ENCODE peak calls at places on chromosomes 7 and 10, in six cellular contexts. Z is breast epithelium, V is ovary, U is heart left ventricle, S is uterus, J is Peyer's patch. N is an unnamed sample.

GRCh38 chr7:139635521-139636240 is 112.2 kb downstream of the CLEC2L start:
- DNase-seq in V (no peak), J (no peak), S (no peak), U (no peak), Z (no peak), N (no peak)

GRCh38 chr7:148286150-148286549 is 304.4 kb upstream of the C7orf33 start:
- DNase-seq in U (no peak), V (no peak), Z (no peak), S (no peak), J (no peak), N (no peak)

GRCh38 chr10:74799840-74800239 is 26.6 kb upstream of the KAT6B start:
- DNase-seq in S (no peak), U (no peak), V (no peak), Z (no peak), J (no peak), N (no peak)

GRCh38 chr10:103616705-103617361 is 123.3 kb downstream of the NEURL1 start:
- DNase-seq in V (peak), U (peak), Z (no peak), S (peak), J (peak), N (no peak)

GRCh38 chr10:119478111-119479047 is 64.1 kb downstream of the RGS10 start:
- DNase-seq in V (no peak), J (peak), Z (no peak), S (no peak), U (no peak), N (no peak)

GRCh38 chr10:130652544-130652943 is 516.4 kb downstream of the GLRX3 start:
- DNase-seq in U (no peak), V (no peak), J (no peak), S (no peak), Z (no peak), N (no peak)

GRCh38 chr10:73889014-73889413 is 14.7 kb upstream of the CAMK2G start:
- DNase-seq in V (no peak), U (peak), Z (no peak), J (peak), S (peak), N (peak)

GRCh38 chr7:119929891-119930290 is 343.1 kb upstream of the KCND2 start:
- DNase-seq in V (no peak), J (no peak), S (no peak), U (no peak), Z (no peak), N (no peak)

GRCh38 chr7:11795231-11795630 is 36.8 kb downstream of the THSD7A start:
- DNase-seq in S (no peak), V (no peak), Z (no peak), J (no peak), U (no peak), N (no peak)

GRCh38 chr10:122507661-122508060 is 46.3 kb downstream of the HTRA1 start:
- DNase-seq in U (no peak), V (no peak), Z (no peak), S (no peak), J (no peak), N (no peak)

GRCh38 chr10:119251315-119251708 is 43.9 kb downstream of the GRK5 start:
- DNase-seq in U (peak), V (peak), S (peak), J (no peak), Z (no peak), N (no peak)

GRCh38 chr7:134885967-134886352 is 100.3 kb upstream of the AGBL3 start:
- DNase-seq in J (no peak), Z (no peak), S (no peak), V (no peak), U (no peak), N (no peak)

GRCh38 chr10:91681361-91682276 is 48.7 kb upstream of the PPP1R3C start:
- DNase-seq in J (no peak), V (no peak), S (no peak), U (peak), Z (no peak), N (no peak)

GRCh38 chr7:34165927-34166550 is 260.7 kb downstream of the BMPER start:
- DNase-seq in V (no peak), J (no peak), U (no peak), Z (no peak), S (no peak), N (peak)

GRCh38 chr7:22885824-22886255 is 63.2 kb upstream of the TOMM7 start:
- DNase-seq in U (no peak), Z (no peak), J (no peak), V (no peak), S (no peak), N (no peak)

GRCh38 chr10:955127-955819 is 23.8 kb upstream of the LARP4B start:
- DNase-seq in J (no peak), Z (no peak), V (no peak), S (no peak), U (no peak), N (no peak)

GRCh38 chr7:155299539-155300202 is 2.0 kb downstream of the INSIG1 start:
- DNase-seq in Z (no peak), V (no peak), U (no peak), S (no peak), J (no peak), N (no peak)

GRCh38 chr10:73588656-73589055 is 2.5 kb downstream of the USP54 start:
- DNase-seq in U (no peak), V (no peak), J (no peak), Z (no peak), S (no peak), N (no peak)

GRCh38 chr10:99912057-99912456 is 97.7 kb downstream of the DNMBP start:
- DNase-seq in Z (no peak), S (no peak), J (no peak), U (no peak), V (no peak), N (no peak)

GRCh38 chr10:128463991-128464755 is 337.9 kb upstream of the MKI67 start:
- DNase-seq in S (peak), U (no peak), Z (peak), V (peak), J (peak), N (no peak)

GRCh38 chr10:120347644-120348043 is 109.4 kb upstream of the PLPP4 start:
- DNase-seq in S (no peak), J (no peak), U (no peak), Z (no peak), V (no peak), N (no peak)

GRCh38 chr10:4033341-4033896 is 248.4 kb upstream of the KLF6 start:
- DNase-seq in Z (no peak), J (no peak), S (no peak), V (no peak), U (no peak), N (no peak)

GRCh38 chr10:96902762-96903358 is 70.8 kb downstream of the LCOR start:
- DNase-seq in U (no peak), Z (no peak), S (no peak), V (no peak), J (no peak), N (no peak)

GRCh38 chr10:34254596-34254995 is 560.5 kb downstream of the PARD3 start:
- DNase-seq in V (no peak), S (no peak), Z (no peak), J (no peak), U (no peak), N (peak)

GRCh38 chr7:148332191-148332590 is 258.4 kb upstream of the C7orf33 start:
- DNase-seq in S (no peak), U (no peak), V (no peak), Z (no peak), J (no peak), N (no peak)

GRCh38 chr7:116771640-116772039 is 90.7 kb upstream of the CAPZA2 start:
- DNase-seq in V (no peak), Z (no peak), S (no peak), J (peak), U (no peak), N (no peak)

GRCh38 chr10:17445400-17445998 is 8.9 kb downstream of the ST8SIA6 start:
- DNase-seq in Z (no peak), U (peak), J (no peak), V (no peak), S (no peak), N (no peak)

GRCh38 chr7:138886501-138886917 is 88.5 kb upstream of the ATP6V0A4 start:
- DNase-seq in S (no peak), U (no peak), J (no peak), Z (no peak), V (no peak), N (peak)

GRCh38 chr7:158209435-158209834 is 378.2 kb downstream of the PTPRN2 start:
- DNase-seq in J (no peak), S (no peak), Z (no peak), U (no peak), V (no peak), N (no peak)
- TF ChIP-seq POLR2A in J (no peak), S (no peak), Z (no peak), U (no peak), V (no peak), N (no peak)

DNA sequence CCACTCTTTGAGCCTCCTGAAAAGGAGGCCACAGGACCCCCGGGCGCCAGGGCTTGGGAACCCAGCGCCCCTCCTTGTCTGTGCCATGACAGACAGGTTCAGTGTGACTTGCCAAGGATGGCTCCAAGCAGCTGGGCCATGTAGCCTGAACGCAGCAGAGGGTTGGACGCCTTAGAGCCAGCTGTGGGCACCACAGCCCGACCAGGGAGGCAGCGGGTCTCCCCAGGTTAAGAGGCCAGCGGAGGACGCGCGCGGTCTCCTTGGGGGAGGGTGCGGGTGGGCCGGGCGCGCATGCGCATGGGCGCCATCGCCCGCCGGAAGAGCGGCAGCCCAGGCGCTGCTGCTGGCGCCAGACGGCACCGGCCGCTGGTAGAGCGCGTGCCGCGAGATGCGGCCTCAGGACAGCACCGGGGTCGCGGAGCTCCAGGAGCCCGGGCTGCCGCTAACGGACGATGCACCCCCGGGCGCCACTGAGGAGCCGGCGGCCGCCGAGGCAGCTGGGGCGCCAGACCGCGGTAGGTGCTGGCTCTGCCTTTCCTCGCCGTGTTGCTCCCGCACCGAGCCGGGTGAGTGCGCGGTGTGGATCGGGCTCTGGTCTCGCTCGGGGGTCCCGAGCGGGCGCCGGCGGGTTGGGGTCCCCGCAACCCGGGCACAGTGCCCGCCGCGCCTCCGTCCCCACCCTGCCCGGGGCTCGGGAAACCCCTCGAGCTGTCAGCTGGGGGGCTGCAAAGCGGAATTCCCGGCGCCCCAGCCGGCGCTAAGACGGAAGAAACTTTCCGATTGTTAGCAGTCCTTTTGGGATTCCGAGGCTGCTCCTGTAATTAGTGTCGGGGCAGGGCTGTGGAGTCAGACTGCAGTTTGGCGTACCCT is at the start of gene SLC35G1:
- DNase-seq in J (peak), V (peak), Z (no peak), S (peak), U (peak), N (peak)
- TF ChIP-seq POLR2A in J (peak), V (no peak), Z (no peak), S (no peak), U (peak), N (peak)

GRCh38 chr10:6275022-6275997 is 72.6 kb downstream of the PFKFB3 start:
- DNase-seq in V (peak), J (peak), S (peak), Z (peak), U (peak), N (peak)
- TF ChIP-seq POLR2A in V (no peak), J (no peak), S (no peak), Z (no peak), U (peak), N (peak)

DNA sequence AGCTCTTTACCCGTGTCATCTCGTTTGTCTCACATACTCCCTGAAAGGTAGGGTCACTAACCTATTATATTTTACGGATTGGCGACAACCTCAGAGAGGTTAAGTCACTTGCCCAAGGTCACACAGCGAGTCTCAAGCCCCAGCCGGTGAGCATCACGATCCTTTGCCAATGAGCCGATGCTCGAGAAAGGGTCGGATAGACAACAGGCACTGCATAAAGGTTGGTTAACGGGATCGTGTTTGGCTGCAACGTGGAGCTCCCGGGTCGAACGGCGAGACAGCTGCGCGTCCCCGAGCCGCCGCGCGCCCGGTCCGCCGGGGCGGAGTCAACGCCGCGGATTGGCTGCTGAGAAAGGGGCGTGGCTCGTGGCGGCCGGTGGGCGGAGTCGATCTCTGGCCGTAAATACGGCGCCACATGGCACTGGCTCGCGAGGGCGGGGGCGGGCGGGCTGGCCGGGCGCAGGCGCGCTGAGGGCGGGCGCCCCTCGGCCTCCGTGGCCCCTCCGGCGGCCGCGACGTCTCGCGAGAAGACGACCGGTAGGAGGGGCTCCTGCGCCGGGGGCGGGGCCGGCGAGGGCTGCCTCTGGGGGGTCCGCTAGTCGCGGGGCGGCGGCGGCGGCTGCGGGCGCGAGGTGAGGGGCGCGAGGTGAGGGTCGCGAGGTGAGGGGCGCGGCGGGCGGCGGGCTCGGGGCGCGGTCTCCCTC is at the start of gene CHST12:
- DNase-seq in U (peak), S (peak), V (peak), J (peak), Z (peak), N (peak)
- TF ChIP-seq POLR2A in U (peak), S (peak), V (no peak), J (peak), Z (no peak), N (peak)

GRCh38 chr10:79088613-79089355 is 20.0 kb downstream of the ZMIZ1 start:
- DNase-seq in U (no peak), Z (no peak), S (no peak), V (no peak), J (no peak), N (no peak)

GRCh38 chr10:79087721-79088120 is 19.0 kb downstream of the ZMIZ1 start:
- DNase-seq in U (no peak), J (no peak), Z (no peak), S (no peak), V (no peak), N (no peak)

GRCh38 chr10:79089579-79090110 is 20.9 kb downstream of the ZMIZ1 start:
- DNase-seq in J (no peak), V (no peak), S (no peak), Z (no peak), U (no peak), N (no peak)

GRCh38 chr10:79086822-79087221 is 18.1 kb downstream of the ZMIZ1 start:
- DNase-seq in Z (no peak), S (no peak), V (no peak), J (no peak), U (no peak), N (no peak)

GRCh38 chr10:79088176-79088575 is 19.4 kb downstream of the ZMIZ1 start:
- DNase-seq in Z (no peak), V (no peak), S (no peak), U (no peak), J (no peak), N (no peak)
- TF ChIP-seq POLR2A in Z (no peak), V (no peak), S (no peak), U (no peak), J (no peak), N (no peak)

GRCh38 chr10:32943854-32944661 is 14.0 kb downstream of the ITGB1 start:
- DNase-seq in V (no peak), J (peak), Z (no peak), U (peak), S (no peak), N (no peak)
- TF ChIP-seq POLR2A in V (no peak), J (no peak), Z (no peak), U (no peak), S (no peak), N (no peak)

GRCh38 chr7:2114926-2115738 is 117.6 kb downstream of the MAD1L1 start:
- DNase-seq in Z (no peak), U (no peak), V (no peak), S (no peak), J (no peak), N (no peak)
- TF ChIP-seq POLR2A in Z (no peak), U (no peak), V (no peak), S (no peak), J (no peak), N (no peak)

GRCh38 chr10:84333864-84334451 is 5.6 kb downstream of the CCSER2 start:
- DNase-seq in J (peak), U (no peak), S (no peak), Z (no peak), V (no peak), N (peak)

GRCh38 chr10:84329986-84330651 is 1.7 kb downstream of the CCSER2 start:
- DNase-seq in J (no peak), S (no peak), Z (no peak), V (no peak), U (no peak), N (no peak)

GRCh38 chr10:84331091-84331490 is 2.7 kb downstream of the CCSER2 start:
- DNase-seq in Z (no peak), V (no peak), U (no peak), J (no peak), S (no peak), N (no peak)

GRCh38 chr10:84329094-84329611 is 764 bp downstream of the CCSER2 start:
- DNase-seq in Z (no peak), V (no peak), S (no peak), J (peak), U (peak), N (no peak)

DNA sequence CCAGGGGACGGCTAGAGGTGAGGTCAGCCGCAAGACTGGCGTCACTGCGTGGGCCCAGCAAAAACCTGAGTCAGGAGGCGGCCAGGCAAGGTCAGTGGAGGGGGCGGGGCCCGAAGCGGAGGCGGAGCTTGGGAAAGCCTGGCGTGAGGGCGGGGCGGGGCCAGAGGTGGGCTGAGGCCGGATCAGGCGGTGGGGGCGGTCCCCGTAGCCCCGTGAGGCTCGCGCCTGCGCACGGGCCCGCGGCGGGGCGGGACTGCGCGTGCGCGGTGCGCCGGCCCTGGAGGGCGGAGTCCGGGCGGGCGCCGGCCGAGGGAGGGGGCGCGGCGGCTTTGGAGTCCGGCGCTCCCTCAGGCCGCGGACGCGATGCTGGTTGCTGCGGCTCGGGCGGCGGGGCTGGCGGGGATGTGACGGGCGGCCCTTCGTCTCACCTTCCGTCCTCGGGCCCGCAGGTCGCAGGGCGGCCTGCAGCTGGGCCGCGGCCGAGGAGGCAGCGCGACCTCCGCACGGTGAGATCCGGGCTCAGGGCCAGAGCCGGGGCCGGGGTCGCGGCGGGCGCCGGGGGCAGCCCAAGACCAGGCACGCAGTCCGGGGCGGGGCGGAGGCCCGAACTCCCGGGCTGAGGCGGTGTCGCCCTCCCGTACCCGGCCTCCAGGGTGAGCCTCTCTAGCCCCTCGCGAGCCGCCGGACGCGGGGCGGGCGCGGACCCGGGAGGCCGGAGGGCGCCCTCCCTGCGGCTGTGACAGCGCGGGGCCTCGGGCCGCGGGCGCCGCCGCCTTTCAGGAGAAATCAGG is at the start of gene CCSER2:
- DNase-seq in V (peak), S (peak), U (peak), J (peak), Z (peak), N (peak)
- TF ChIP-seq POLR2A in V (peak), S (peak), U (peak), J (peak), Z (no peak), N (peak)